ENCODE peak calls at places on chromosomes 4 and X, in ten cellular contexts. V is OCI-LY7; H is CD4-positive, alpha-beta T cell; N is astrocyte; U is stomach; Y is mammary epithelial cell; F is fibroblast of lung; P is uterus; O is RWPE1; I is A549. T is an unnamed sample.

GRCh38 chrX:129590596-129590995 is 50.5 kb downstream of the OCRL start:
- DNase-seq in V (no peak), H (no peak), N (no peak), U (no peak), Y (no peak), F (no peak), P (no peak), O (no peak), I (no peak), T (no peak)

GRCh38 chrX:20067709-20068315 is 48.9 kb downstream of the MAP7D2 start:
- DNase-seq in V (no peak), H (no peak), N (peak; percentile 88), U (peak; percentile 90), Y (peak; percentile 83), F (peak; percentile 83), P (peak; percentile 88), O (peak; percentile 74), I (peak; percentile 64), T (peak; percentile 37)

GRCh38 chr4:113292371-113293042 is 243.1 kb downstream of the ANK2 start:
- DNase-seq in V (no peak), H (no peak), N (peak; percentile 26), U (no peak), Y (no peak), F (peak; percentile 85), P (peak; percentile 34), O (no peak), I (no peak), T (peak; percentile 62)

GRCh38 chr4:19486400-19486799 is 765.3 kb upstream of the SLIT2 start:
- DNase-seq in V (peak; percentile 18), H (no peak), N (no peak), U (no peak), Y (no peak), F (peak; percentile 11), P (no peak), O (no peak), I (no peak), T (no peak)

GRCh38 chrX:22689290-22689689 is 310.5 kb upstream of the DDX53 start:
- DNase-seq in V (no peak), H (no peak), N (peak; percentile 18), U (no peak), Y (no peak), F (no peak), P (no peak), O (no peak), I (no peak), T (no peak)

GRCh38 chrX:7132335-7133035 is 15.0 kb upstream of the STS start:
- DNase-seq in V (peak; percentile 69), H (peak; percentile 5), N (peak; percentile 73), U (peak; percentile 90), Y (peak; percentile 92), F (peak; percentile 65), P (no peak), O (peak; percentile 64), I (peak; percentile 90), T (no peak)

GRCh38 chr4:74364649-74365491 is at the start of gene EREG:
- DNase-seq in V (no peak), H (no peak), N (peak; percentile 66), U (no peak), Y (peak; percentile 51), F (peak; percentile 84), P (no peak), O (peak; percentile 52), I (peak; percentile 88), T (no peak)

GRCh38 chrX:71095971-71096701 is 485 bp downstream of the FOXO4 start:
- DNase-seq in V (no peak), H (no peak), N (peak; percentile 15), U (no peak), Y (peak; percentile 25), F (no peak), P (no peak), O (peak; percentile 56), I (no peak), T (peak; percentile 39)

GRCh38 chr4:187692626-187693025 is 302.9 kb upstream of the ZFP42 start:
- DNase-seq in V (no peak), H (no peak), N (no peak), U (no peak), Y (no peak), F (no peak), P (no peak), O (no peak), I (no peak), T (no peak)

GRCh38 chrX:20637351-20637750 is 370.6 kb upstream of the RPS6KA3 start:
- DNase-seq in V (no peak), H (no peak), N (peak; percentile 53), U (no peak), Y (no peak), F (no peak), P (no peak), O (no peak), I (no peak), T (no peak)

GRCh38 chr4:89158884-89159503 is 47.7 kb downstream of the TIGD2 start:
- DNase-seq in V (peak; percentile 47), H (no peak), N (peak; percentile 18), U (no peak), Y (peak; percentile 35), F (peak; percentile 75), P (no peak), O (peak; percentile 43), I (peak; percentile 64), T (no peak)

GRCh38 chrX:22124098-22124497 is 92.0 kb downstream of the PHEX start:
- DNase-seq in V (no peak), H (no peak), N (peak; percentile 8), U (no peak), Y (peak; percentile 85), F (peak; percentile 24), P (no peak), O (peak; percentile 26), I (no peak), T (no peak)

GRCh38 chr4:106355193-106355592 is 13.4 kb downstream of the GIMD1 start:
- DNase-seq in V (no peak), H (no peak), N (no peak), U (no peak), Y (no peak), F (no peak), P (no peak), O (no peak), I (no peak), T (no peak)

GRCh38 chr4:100361336-100361735 is 156.5 kb downstream of the EMCN start:
- DNase-seq in V (no peak), H (no peak), N (no peak), U (no peak), Y (no peak), F (no peak), P (no peak), O (no peak), I (no peak), T (no peak)

GRCh38 chr4:100359433-100359832 is 158.4 kb downstream of the EMCN start:
- DNase-seq in V (no peak), H (no peak), N (no peak), U (no peak), Y (no peak), F (no peak), P (no peak), O (no peak), I (no peak), T (no peak)

GRCh38 chr4:100360211-100360610 is 157.6 kb downstream of the EMCN start:
- DNase-seq in V (no peak), H (no peak), N (no peak), U (no peak), Y (no peak), F (no peak), P (no peak), O (no peak), I (no peak), T (no peak)

GRCh38 chr4:100366213-100366612 is 151.6 kb downstream of the EMCN start:
- DNase-seq in V (no peak), H (no peak), N (peak; percentile 29), U (no peak), Y (peak; percentile 23), F (no peak), P (no peak), O (no peak), I (no peak), T (no peak)

GRCh38 chr4:100362363-100362762 is 155.5 kb downstream of the EMCN start:
- DNase-seq in V (no peak), H (no peak), N (peak; percentile 22), U (no peak), Y (peak; percentile 48), F (no peak), P (no peak), O (no peak), I (no peak), T (no peak)
- H3K27ac ChIP-seq in V (no peak overlapping the region), H (no peak overlapping the region), N (no peak overlapping the region), U (no peak overlapping the region), Y (no peak overlapping the region), F (no peak overlapping the region), P (no peak overlapping the region), O (no peak overlapping the region), I (no peak overlapping the region), T (no peak overlapping the region)

DNA sequence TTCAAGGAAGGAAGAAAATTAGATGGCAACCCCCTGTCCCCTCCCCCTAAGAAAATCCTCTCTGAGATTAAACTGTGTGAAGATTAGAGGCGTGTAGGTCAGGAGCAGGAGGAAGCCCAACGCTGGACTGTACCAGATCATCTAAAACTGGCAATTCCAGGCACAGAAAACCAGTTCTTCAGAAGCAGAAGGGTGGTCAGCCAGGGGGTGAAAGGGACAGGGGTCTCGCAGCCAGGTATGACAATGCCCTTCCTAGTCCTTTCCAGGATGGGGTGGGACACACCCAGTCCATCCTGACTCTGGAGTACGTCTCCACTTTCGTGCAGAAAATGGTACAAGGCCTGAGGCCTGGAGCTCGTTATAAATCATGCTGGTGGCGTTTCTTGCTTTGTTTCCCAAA is 3.3 kb upstream of the RHOH start:
- DNase-seq in V (no peak), H (no peak), N (no peak), U (no peak), Y (no peak), F (no peak), P (no peak), O (no peak), I (no peak), T (no peak)
- H3K27ac ChIP-seq in V (peak overlapping the region; percentile 93), H (peak overlapping the region; percentile 99), N (no peak overlapping the region), U (peak overlapping the region; percentile 83), Y (no peak overlapping the region), F (no peak overlapping the region), P (no peak overlapping the region), O (no peak overlapping the region), I (peak overlapping the region; percentile 82), T (no peak overlapping the region)

GRCh38 chr4:168397611-168398169 is 79.1 kb upstream of the DDX60 start:
- DNase-seq in V (no peak), H (no peak), N (no peak), U (no peak), Y (no peak), F (no peak), P (no peak), O (no peak), I (no peak), T (no peak)
- H3K27ac ChIP-seq in V (no peak overlapping the region), H (no peak overlapping the region), N (no peak overlapping the region), U (no peak overlapping the region), Y (no peak overlapping the region), F (no peak overlapping the region), P (no peak overlapping the region), O (no peak overlapping the region), I (no peak overlapping the region), T (no peak overlapping the region)

DNA sequence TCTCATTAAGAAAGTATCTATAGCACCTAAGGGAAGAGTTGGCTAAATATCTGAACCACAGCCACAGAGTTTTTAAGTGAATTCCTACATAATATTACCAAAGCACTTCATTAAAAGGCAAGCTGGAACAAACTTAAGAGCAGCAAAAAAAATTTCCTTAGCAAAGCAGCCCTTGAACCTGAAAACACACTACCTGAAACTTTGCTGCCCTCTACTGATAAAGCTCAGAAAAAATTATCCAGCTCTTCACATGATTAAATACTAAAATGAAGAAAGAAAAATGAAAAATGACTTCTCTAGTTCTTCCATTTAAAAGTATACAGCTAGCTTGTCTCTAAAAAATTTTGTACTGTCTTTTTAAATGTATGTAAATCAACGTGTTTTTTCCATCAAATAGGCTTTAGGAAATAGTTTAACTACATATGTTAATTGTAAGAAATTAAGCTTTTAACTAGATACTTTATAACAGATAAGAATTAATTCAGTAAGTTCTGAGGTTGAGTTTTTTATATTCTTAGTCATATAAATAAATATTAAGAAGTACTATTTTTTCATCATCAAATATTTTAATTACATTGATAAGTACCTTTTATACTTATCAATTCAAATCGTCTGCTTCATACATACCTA is 156.1 kb downstream of the STPG2 start:
- DNase-seq in V (peak; percentile 24), H (no peak), N (peak; percentile 6), U (no peak), Y (peak; percentile 26), F (peak; percentile 12), P (no peak), O (peak; percentile 30), I (peak; percentile 24), T (no peak)
- H3K27ac ChIP-seq in V (no peak overlapping the region), H (no peak overlapping the region), N (no peak overlapping the region), U (no peak overlapping the region), Y (no peak overlapping the region), F (no peak overlapping the region), P (no peak overlapping the region), O (no peak overlapping the region), I (no peak overlapping the region), T (no peak overlapping the region)